ENCODE peak calls at places on chromosomes 11 and 22, in six cellular contexts. T is testis, R is PC-3, Q is stomach, S is spleen, J is cardiac muscle cell. O is an unnamed sample.

GRCh38 chr22:46044718-46045458 is 67.9 kb upstream of the WNT7B start:
- DNase-seq in R (no peak), S (peak; percentile 90), J (peak; percentile 46), Q (peak; percentile 50), T (no peak), O (no peak)

GRCh38 chr11:70695086-70695960 is 297.0 kb downstream of the CTTN start:
- DNase-seq in Q (no peak), R (no peak), J (no peak), S (peak; percentile 62), T (no peak), O (no peak)

GRCh38 chr22:40472036-40472435 is 101.6 kb downstream of the SGSM3 start:
- DNase-seq in R (no peak), T (no peak), S (no peak), J (no peak), Q (no peak), O (no peak)

GRCh38 chr11:66328036-66328306 is 8.3 kb downstream of the RIN1 start:
- DNase-seq in J (no peak), S (no peak), T (no peak), R (no peak), Q (no peak), O (no peak)

GRCh38 chr22:31179345-31179744 is 19.4 kb downstream of the RNF185 start:
- DNase-seq in R (peak; percentile 92), T (no peak), Q (no peak), S (no peak), J (no peak), O (peak; percentile 26)

GRCh38 chr11:61345170-61345610 is 12.2 kb downstream of the TKFC start:
- DNase-seq in S (no peak), J (no peak), Q (no peak), T (peak; percentile 51), R (no peak), O (no peak)

GRCh38 chr11:3073029-3073435 is 15.8 kb upstream of the CARS1 start:
- DNase-seq in T (no peak), R (no peak), S (no peak), J (no peak), Q (no peak), O (peak; percentile 90)

GRCh38 chr11:95325777-95326258 is 94.8 kb upstream of the SESN3 start:
- DNase-seq in Q (no peak), J (no peak), S (no peak), T (no peak), R (no peak), O (no peak)

GRCh38 chr11:33987975-33988580 is 63.5 kb upstream of the CAPRIN1 start:
- DNase-seq in R (peak; percentile 76), Q (peak; percentile 73), J (peak; percentile 93), S (peak; percentile 88), T (peak; percentile 82), O (peak; percentile 91)

GRCh38 chr11:103714246-103714645 is 322.2 kb upstream of the DDI1 start:
- DNase-seq in J (no peak), R (no peak), S (no peak), T (no peak), Q (no peak), O (peak; percentile 37)

GRCh38 chr11:6755303-6755952 is 16.3 kb downstream of the OR2AG2 start:
- DNase-seq in R (peak; percentile 60), Q (peak; percentile 27), T (peak; percentile 34), S (no peak), J (peak; percentile 63), O (peak; percentile 55)

GRCh38 chr11:107929611-107930200 is 1.5 kb downstream of the RAB39A start:
- DNase-seq in Q (no peak), J (no peak), R (no peak), S (no peak), T (no peak), O (no peak)

GRCh38 chr11:85823816-85824215 is 12.9 kb upstream of the SYTL2 start:
- DNase-seq in Q (no peak), S (no peak), J (no peak), T (no peak), R (no peak), O (no peak)

GRCh38 chr11:1175461-1176223 is 17.9 kb downstream of the MUC5AC start:
- DNase-seq in J (no peak), S (no peak), T (no peak), Q (no peak), R (no peak), O (no peak)

GRCh38 chr11:11960687-11961086 is 47.7 kb downstream of the DKK3 start:
- DNase-seq in Q (no peak), J (no peak), R (no peak), S (no peak), T (no peak), O (no peak)

GRCh38 chr11:57323503-57324153 is 1.1 kb downstream of the TNKS1BP1 start:
- DNase-seq in Q (no peak), J (no peak), R (no peak), T (peak; percentile 44), S (no peak), O (peak; percentile 51)

DNA sequence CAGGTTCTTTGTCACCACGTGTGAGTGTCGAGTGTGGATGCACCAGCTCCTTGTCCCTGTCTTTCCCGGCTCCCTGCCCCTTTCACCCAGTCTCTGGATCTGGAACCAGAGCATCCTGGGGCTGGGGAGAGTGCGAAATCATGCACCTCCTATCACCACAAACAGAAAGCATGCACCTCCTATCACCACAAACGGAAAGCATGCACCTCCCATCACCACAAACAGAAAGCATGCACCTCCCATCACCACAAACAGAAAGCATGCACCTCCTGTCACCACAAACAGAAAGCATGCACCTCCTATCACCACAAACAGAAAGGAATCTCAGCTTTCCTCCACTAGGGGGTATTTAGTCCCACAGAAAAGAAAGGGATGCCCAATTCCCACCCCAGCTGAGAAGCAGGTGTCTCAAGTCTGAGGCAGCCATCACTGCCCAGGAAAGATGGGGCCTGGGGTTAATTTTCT is 5.9 kb upstream of the GLB1L3 start:
- DNase-seq in R (peak; percentile 52), S (no peak), T (no peak), Q (no peak), J (no peak), O (no peak)
- TF ChIP-seq CTCF in R (peak; percentile 56), S (no peak), T (no peak), Q (no peak), J (peak; percentile 16), O (peak; percentile 7)

GRCh38 chr11:120217941-120218694 is 7.3 kb downstream of the OAF start:
- DNase-seq in T (no peak), Q (peak; percentile 66), S (no peak), R (no peak), J (no peak), O (no peak)
- H3K4me3 ChIP-seq in T (no peak overlapping the region), Q (no peak overlapping the region), S (no peak overlapping the region), R (no peak overlapping the region), J (no peak overlapping the region), O (no peak overlapping the region)

GRCh38 chr11:73761403-73761945 is 600 bp upstream of the RAB6A start:
- DNase-seq in Q (no peak), T (no peak), J (no peak), S (peak; percentile 83), R (no peak), O (no peak)

GRCh38 chr11:73760680-73761402 is at the start of gene RAB6A:
- DNase-seq in Q (peak; percentile 100), T (peak; percentile 100), S (peak; percentile 100), R (peak; percentile 100), J (peak; percentile 100), O (peak; percentile 100)

GRCh38 chr11:73760066-73760679 is 701 bp downstream of the RAB6A start:
- DNase-seq in R (peak; percentile 13), J (peak; percentile 34), S (no peak), T (peak; percentile 48), Q (peak; percentile 37), O (peak; percentile 43)

GRCh38 chr11:73758451-73758850 is 2.4 kb downstream of the RAB6A start:
- DNase-seq in Q (no peak), T (no peak), R (no peak), J (no peak), S (no peak), O (no peak)

DNA sequence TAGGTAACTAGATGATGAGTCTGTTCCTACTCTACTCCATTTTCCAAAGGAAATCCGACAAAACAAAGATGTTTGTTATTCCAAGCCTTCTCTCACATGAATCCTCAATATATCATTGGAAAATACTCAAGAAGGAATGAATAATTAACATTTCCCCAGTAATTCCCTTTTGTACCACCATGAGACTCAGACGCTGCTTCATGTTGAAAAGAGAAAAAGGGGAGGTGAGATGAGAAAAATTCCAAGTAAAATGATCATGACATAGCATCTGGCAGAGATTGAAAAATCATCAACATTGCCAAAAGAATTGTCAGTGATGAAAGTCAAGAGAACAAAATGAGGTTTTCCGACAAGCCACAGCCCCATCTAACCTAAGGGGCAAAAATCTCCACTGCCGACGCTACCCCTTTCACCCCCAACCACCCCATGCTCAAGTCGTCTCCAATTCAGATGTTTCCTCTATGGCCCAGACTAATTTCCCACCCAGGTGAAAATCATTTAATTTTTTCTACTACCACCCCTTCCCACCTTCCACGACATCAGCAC is 1.3 kb downstream of the RAB6A start:
- DNase-seq in R (peak; percentile 38), Q (no peak), T (no peak), J (no peak), S (no peak), O (peak; percentile 41)
- TF ChIP-seq CTCF in R (peak; percentile 32), Q (no peak), T (peak; percentile 11), J (peak; percentile 12), S (no peak), O (peak; percentile 27)

GRCh38 chr11:128422576-128423370 is 164.6 kb downstream of the ETS1 start:
- DNase-seq in J (no peak), R (no peak), S (peak; percentile 82), Q (peak; percentile 35), T (no peak), O (no peak)

GRCh38 chr11:128424271-128424709 is 163.1 kb downstream of the ETS1 start:
- DNase-seq in S (no peak), R (no peak), J (peak; percentile 63), Q (no peak), T (peak; percentile 73), O (peak; percentile 68)

GRCh38 chr11:128420943-128421342 is 166.4 kb downstream of the ETS1 start:
- DNase-seq in S (no peak), Q (no peak), R (no peak), J (no peak), T (no peak), O (peak; percentile 95)

GRCh38 chr11:128421577-128421976 is 165.8 kb downstream of the ETS1 start:
- DNase-seq in S (no peak), Q (no peak), R (no peak), J (no peak), T (no peak), O (peak; percentile 67)

DNA sequence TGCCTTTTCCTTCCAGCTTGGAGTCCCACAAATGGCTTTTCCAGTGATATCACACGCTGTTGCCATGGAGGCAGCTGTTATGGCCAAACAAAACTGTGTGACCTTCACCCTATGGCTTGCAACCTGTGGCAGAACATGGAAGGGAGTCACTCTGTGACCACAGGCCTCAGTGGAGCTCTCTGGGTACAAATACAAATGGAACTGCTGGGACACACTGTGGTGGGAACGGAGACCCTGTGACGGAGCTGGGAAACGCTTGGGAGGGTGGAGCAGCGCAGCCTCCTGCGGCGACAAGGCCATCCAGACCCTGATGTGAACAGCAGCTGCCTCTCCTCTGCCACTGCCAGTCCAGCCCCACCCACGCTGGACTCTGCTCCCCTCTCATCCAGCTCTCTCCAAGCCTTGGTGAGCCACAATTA is 162.5 kb downstream of the ETS1 start:
- DNase-seq in S (peak; percentile 74), R (no peak), T (peak; percentile 33), Q (peak; percentile 35), J (peak; percentile 36), O (peak; percentile 58)
- H3K4me3 ChIP-seq in S (no peak overlapping the region), R (no peak overlapping the region), T (no peak overlapping the region), Q (no peak overlapping the region), J (no peak overlapping the region), O (no peak overlapping the region)

GRCh38 chr11:118485273-118485672 is 42.0 kb upstream of the TTC36 start:
- DNase-seq in R (peak; percentile 11), T (no peak), Q (no peak), S (no peak), J (no peak), O (no peak)
- TF ChIP-seq CTCF in R (peak; percentile 52), T (no peak), Q (no peak), S (no peak), J (peak; percentile 14), O (no peak)